ENCODE peak calls at places on chromosomes 2 and 18, in six cellular contexts. A, Z, J, R, U and N are unnamed samples. For H3K4me1, the result is how much of the 10 kb centered on the place peaks cover.

GRCh38 chr2:106094101-106094860 is 99.8 kb downstream of the UXS1 start:
- DNase-seq in A (no peak), Z (no peak), J (no peak), R (peak), U (no peak), N (no peak)

GRCh38 chr18:78160961-78161656 is 818.5 kb upstream of the SALL3 start:
- DNase-seq in A (no peak), Z (no peak), J (no peak), R (no peak), U (no peak), N (no peak)

GRCh38 chr2:210667726-210668125 is 111.3 kb downstream of the CPS1 start:
- DNase-seq in A (no peak), Z (no peak), J (no peak), R (no peak), U (no peak), N (no peak)

GRCh38 chr18:58362829-58363231 is 266.1 kb downstream of the ALPK2 start:
- DNase-seq in A (no peak), Z (no peak), J (no peak), R (no peak), U (no peak), N (no peak)

GRCh38 chr2:97011977-97012569 is 25.7 kb upstream of the FAM178B start:
- DNase-seq in A (peak), Z (peak), J (no peak), R (no peak), U (peak), N (no peak)

GRCh38 chr2:237171396-237171795 is 85.7 kb downstream of the COPS8 start:
- DNase-seq in A (no peak), Z (no peak), J (no peak), R (no peak), U (peak), N (no peak)

GRCh38 chr2:157845081-157845480 is 31.0 kb downstream of the ACVR1 start:
- DNase-seq in A (no peak), Z (no peak), J (no peak), R (no peak), U (no peak), N (no peak)

GRCh38 chr18:57107141-57107832 is 39.6 kb upstream of the BOD1L2 start:
- DNase-seq in A (peak), Z (peak), J (no peak), R (no peak), U (peak), N (no peak)

GRCh38 chr2:226399006-226399405 is 400.6 kb downstream of the IRS1 start:
- DNase-seq in A (no peak), Z (no peak), J (no peak), R (no peak), U (no peak), N (no peak)

GRCh38 chr2:102485151-102485769 is 12.2 kb downstream of the SLC9A4 start:
- DNase-seq in A (no peak), Z (no peak), J (no peak), R (no peak), U (peak), N (no peak)

GRCh38 chr18:1585881-1586488 is 681.3 kb downstream of the ADCYAP1 start:
- DNase-seq in A (peak), Z (peak), J (no peak), R (no peak), U (peak), N (no peak)

GRCh38 chr2:192060161-192060560 is 134.6 kb downstream of the TMEFF2 start:
- DNase-seq in A (no peak), Z (no peak), J (no peak), R (no peak), U (no peak), N (no peak)

GRCh38 chr2:240503375-240503774 is 54.4 kb downstream of the ANKMY1 start:
- DNase-seq in A (no peak), Z (no peak), J (no peak), R (no peak), U (no peak), N (no peak)

GRCh38 chr2:226168496-226169160 is 631.0 kb downstream of the IRS1 start:
- DNase-seq in A (no peak), Z (no peak), J (no peak), R (no peak), U (no peak), N (no peak)

GRCh38 chr2:148969585-148970180 is 68.8 kb upstream of the LYPD6B start:
- DNase-seq in A (peak), Z (no peak), J (no peak), R (no peak), U (no peak), N (no peak)

GRCh38 chr18:3794537-3795348 is 344.8 kb downstream of the TGIF1 start:
- DNase-seq in A (no peak), Z (no peak), J (no peak), R (no peak), U (peak), N (no peak)

GRCh38 chr2:41496908-41497307 is 550.9 kb upstream of the PKDCC start:
- DNase-seq in A (no peak), Z (no peak), J (no peak), R (no peak), U (no peak), N (no peak)

GRCh38 chr2:10406016-10406415 is 42.1 kb downstream of the ODC1 start:
- DNase-seq in A (no peak), Z (no peak), J (no peak), R (no peak), U (peak), N (peak)

GRCh38 chr2:132252894-132253264 is 91.1 kb upstream of the ANKRD30BL start:
- DNase-seq in A (no peak), Z (no peak), J (no peak), R (no peak), U (no peak), N (no peak)

GRCh38 chr2:41521191-41521590 is 526.6 kb upstream of the PKDCC start:
- DNase-seq in A (no peak), Z (no peak), J (no peak), R (no peak), U (no peak), N (no peak)

GRCh38 chr18:79588131-79588635 is 91.4 kb upstream of the CTDP1 start:
- DNase-seq in A (no peak), Z (no peak), J (peak), R (no peak), U (no peak), N (no peak)

GRCh38 chr2:11396690-11396985 is 52.2 kb upstream of the ROCK2 start:
- DNase-seq in A (no peak), Z (no peak), J (no peak), R (no peak), U (no peak), N (no peak)

GRCh38 chr2:120793682-120794403 is 58.2 kb downstream of the GLI2 start:
- DNase-seq in A (no peak), Z (no peak), J (no peak), R (no peak), U (peak), N (no peak)

GRCh38 chr18:30280861-30281470 is 761.6 kb downstream of the DSC3 start:
- DNase-seq in A (peak), Z (peak), J (no peak), R (no peak), U (peak), N (no peak)

GRCh38 chr2:46917628-46918027 is 2.0 kb upstream of the MCFD2 start:
- DNase-seq in A (no peak), Z (no peak), J (no peak), R (no peak), U (no peak), N (no peak)

GRCh38 chr2:25331686-25332365 is 9.9 kb downstream of the DNMT3A start:
- DNase-seq in A (no peak), Z (no peak), J (no peak), R (no peak), U (no peak), N (no peak)

GRCh38 chr2:157922341-157922740 is 46.2 kb upstream of the ACVR1 start:
- DNase-seq in A (no peak), Z (no peak), J (no peak), R (no peak), U (no peak), N (no peak)

GRCh38 chr2:70086278-70086837 is 919 bp upstream of the PCBP1 start:
- DNase-seq in A (peak), Z (peak), J (peak), R (peak), U (peak), N (peak)

GRCh38 chr18:21701621-21702020 is 3.0 kb downstream of the ABHD3 start:
- DNase-seq in A (no peak), Z (no peak), J (no peak), R (no peak), U (no peak), N (no peak)

GRCh38 chr18:77000527-77000926 is 132.1 kb downstream of the MBP start:
- DNase-seq in A (peak), Z (peak), J (peak), R (peak), U (peak), N (peak)

GRCh38 chr2:138829326-138829725 is 49.1 kb upstream of the NXPH2 start:
- DNase-seq in A (peak), Z (peak), J (no peak), R (no peak), U (no peak), N (no peak)

GRCh38 chr2:68736086-68736485 is 1.5 kb downstream of the ARHGAP25 start:
- DNase-seq in A (no peak), Z (no peak), J (no peak), R (no peak), U (no peak), N (no peak)

GRCh38 chr2:68732533-68732932 is 2.1 kb upstream of the ARHGAP25 start:
- DNase-seq in A (no peak), Z (no peak), J (no peak), R (no peak), U (no peak), N (no peak)

GRCh38 chr2:68734176-68734575 is 435 bp upstream of the ARHGAP25 start:
- DNase-seq in A (no peak), Z (no peak), J (no peak), R (no peak), U (no peak), N (no peak)

GRCh38 chr2:68733365-68733764 is 1.2 kb upstream of the ARHGAP25 start:
- DNase-seq in A (no peak), Z (no peak), J (no peak), R (no peak), U (no peak), N (no peak)

GRCh38 chr2:68734688-68735525 is at the start of gene ARHGAP25:
- DNase-seq in A (no peak), Z (no peak), J (peak), R (no peak), U (no peak), N (no peak)
- H3K4me3 ChIP-seq in A (no peak), Z (no peak), J (peak), R (peak), U (no peak), N (peak)

GRCh38 chr2:55014962-55015939 is 35.0 kb downstream of the RTN4 start:
- DNase-seq in A (peak), Z (no peak), J (peak), R (no peak), U (peak), N (no peak)

GRCh38 chr2:55018619-55019018 is 31.6 kb downstream of the RTN4 start:
- DNase-seq in A (no peak), Z (no peak), J (no peak), R (no peak), U (no peak), N (no peak)

GRCh38 chr2:55019547-55020258 is 30.5 kb downstream of the RTN4 start:
- DNase-seq in A (no peak), Z (no peak), J (no peak), R (no peak), U (no peak), N (no peak)

GRCh38 chr2:55017880-55018279 is 32.4 kb downstream of the RTN4 start:
- DNase-seq in A (no peak), Z (no peak), J (no peak), R (no peak), U (no peak), N (no peak)

DNA sequence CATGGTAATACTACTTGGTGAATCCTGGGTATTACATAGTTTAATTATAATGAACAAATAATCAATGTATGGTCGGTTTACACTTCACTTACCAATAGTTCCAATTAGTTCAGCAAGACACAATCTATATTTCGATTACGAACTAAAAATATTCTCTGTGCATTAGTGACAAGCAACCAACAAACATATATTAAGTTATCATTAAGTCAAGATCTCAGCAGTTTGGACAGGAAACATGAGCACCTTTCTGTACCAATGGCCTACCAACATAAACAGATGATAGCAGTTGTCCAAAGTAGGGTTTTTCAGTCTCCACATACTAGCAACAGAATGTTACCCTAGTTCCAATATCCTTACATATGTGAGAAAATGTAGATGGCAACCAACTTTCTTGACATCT is 32.8 kb downstream of the RTN4 start:
- DNase-seq in A (no peak), Z (no peak), J (no peak), R (no peak), U (no peak), N (no peak)
- H3K4me1 ChIP-seq in A (under half), Z (under half), J (under half), R (under half), U (under half), N (under half)

GRCh38 chr18:11591957-11592356 is 17.4 kb upstream of the SLC35G4 start:
- DNase-seq in A (no peak), Z (no peak), J (no peak), R (no peak), U (no peak), N (no peak)
- H3K4me3 ChIP-seq in A (no peak), Z (peak), J (no peak), R (no peak), U (no peak), N (no peak)

GRCh38 chr2:174607989-174608865 is 10.6 kb upstream of the WIPF1 start:
- DNase-seq in A (no peak), Z (no peak), J (no peak), R (peak), U (no peak), N (no peak)

GRCh38 chr2:174610243-174610995 is 12.8 kb upstream of the WIPF1 start:
- DNase-seq in A (no peak), Z (no peak), J (no peak), R (no peak), U (peak), N (no peak)

GRCh38 chr2:174607584-174607983 is 10.0 kb upstream of the WIPF1 start:
- DNase-seq in A (no peak), Z (no peak), J (no peak), R (no peak), U (no peak), N (no peak)

GRCh38 chr2:174608866-174609214 is 11.2 kb upstream of the WIPF1 start:
- DNase-seq in A (no peak), Z (no peak), J (no peak), R (no peak), U (no peak), N (no peak)

DNA sequence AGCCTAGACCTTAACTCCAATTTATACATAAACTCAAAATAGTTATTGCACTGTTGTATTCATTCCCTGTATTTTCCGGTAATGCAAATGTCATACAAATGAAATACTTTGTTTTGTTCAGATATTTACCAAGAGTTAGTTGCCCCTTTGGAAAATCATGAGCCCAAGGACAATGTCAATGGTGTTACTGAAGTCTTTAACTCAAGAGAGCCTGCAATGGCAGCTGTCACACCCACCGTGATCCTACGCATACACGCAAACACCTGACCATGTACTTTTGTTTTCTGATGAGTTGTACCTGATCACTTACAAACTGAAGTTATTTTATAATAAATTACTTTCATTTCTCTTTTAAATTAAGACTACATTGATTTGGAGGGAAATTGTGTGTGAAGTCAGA is 11.7 kb upstream of the WIPF1 start:
- DNase-seq in A (no peak), Z (no peak), J (no peak), R (no peak), U (no peak), N (no peak)
- H3K4me1 ChIP-seq in A (under half), Z (under half), J (under half), R (under half), U (under half), N (under half)

GRCh38 chr2:197813093-197813787 is 8.8 kb downstream of the PLCL1 start:
- DNase-seq in A (peak), Z (no peak), J (no peak), R (no peak), U (peak), N (no peak)

GRCh38 chr2:197809064-197809463 is 4.7 kb downstream of the PLCL1 start:
- DNase-seq in A (peak), Z (no peak), J (no peak), R (no peak), U (no peak), N (no peak)

GRCh38 chr2:197806317-197806633 is 1.9 kb downstream of the PLCL1 start:
- DNase-seq in A (no peak), Z (no peak), J (no peak), R (no peak), U (no peak), N (no peak)

GRCh38 chr2:197810023-197810422 is 5.6 kb downstream of the PLCL1 start:
- DNase-seq in A (no peak), Z (no peak), J (no peak), R (no peak), U (no peak), N (no peak)

GRCh38 chr2:197810490-197810889 is 6.1 kb downstream of the PLCL1 start:
- DNase-seq in A (no peak), Z (no peak), J (no peak), R (no peak), U (no peak), N (no peak)
- H3K4me3 ChIP-seq in A (no peak), Z (no peak), J (no peak), R (no peak), U (no peak), N (no peak)

DNA sequence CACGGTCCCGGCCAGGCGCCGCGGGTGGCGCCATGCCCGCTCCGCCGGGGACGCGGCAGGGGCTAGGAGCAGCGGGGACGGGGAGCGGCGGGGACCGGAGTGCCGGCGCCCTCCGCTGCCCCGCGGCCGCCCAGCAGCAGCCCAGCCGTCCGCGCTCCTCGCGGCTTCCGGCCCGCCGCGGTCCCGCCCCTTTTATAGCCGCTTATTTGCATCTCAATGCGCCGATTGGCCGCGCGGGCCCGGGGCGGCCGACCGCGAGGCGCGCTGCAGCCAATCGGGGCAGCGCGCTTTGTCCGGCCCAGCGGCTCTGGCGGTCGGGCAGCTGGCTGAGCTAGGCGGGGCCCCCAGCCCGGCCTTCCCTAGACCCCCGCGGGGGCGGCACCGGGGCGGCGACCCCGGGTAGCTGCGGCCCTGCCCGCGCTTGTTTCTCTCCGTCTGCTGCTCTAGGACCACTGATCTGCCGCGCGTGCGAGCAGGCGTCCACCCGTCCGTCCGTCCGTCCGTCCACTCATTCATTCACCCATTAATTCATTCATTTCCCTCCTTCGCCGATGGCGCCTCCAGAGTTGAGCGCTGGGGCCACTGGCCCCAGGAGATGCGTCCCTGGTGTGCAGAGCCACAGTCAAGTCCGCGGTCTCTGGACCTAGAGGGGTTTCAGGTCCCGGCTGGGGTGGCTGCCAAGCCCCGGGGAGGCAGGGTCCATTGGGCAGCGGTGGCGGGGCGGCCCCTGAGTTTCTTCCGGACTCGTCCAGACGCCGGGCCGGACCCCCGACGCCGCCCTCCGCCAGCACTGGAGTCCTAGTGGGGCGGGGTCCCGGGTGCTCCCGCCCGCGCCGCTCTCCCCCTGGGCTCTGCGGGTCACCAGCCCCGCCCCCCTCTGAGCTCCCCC is at the start of gene HES6:
- DNase-seq in A (peak), Z (peak), J (peak), R (peak), U (peak), N (peak)
- H3K4me1 ChIP-seq in A (under half), Z (under half), J (under half), R (under half), U (under half), N (under half)

GRCh38 chr2:104866883-104867350 is 13.0 kb downstream of the POU3F3 start:
- DNase-seq in A (no peak), Z (peak), J (no peak), R (no peak), U (no peak), N (no peak)

GRCh38 chr2:104866122-104866864 is 12.4 kb downstream of the POU3F3 start:
- DNase-seq in A (no peak), Z (no peak), J (no peak), R (no peak), U (no peak), N (no peak)

GRCh38 chr2:104868081-104868806 is 14.3 kb downstream of the POU3F3 start:
- DNase-seq in A (no peak), Z (no peak), J (no peak), R (no peak), U (no peak), N (no peak)

GRCh38 chr2:104864751-104865470 is 11.0 kb downstream of the POU3F3 start:
- DNase-seq in A (no peak), Z (no peak), J (no peak), R (no peak), U (no peak), N (no peak)

GRCh38 chr2:104867351-104868080 is 13.6 kb downstream of the POU3F3 start:
- DNase-seq in A (no peak), Z (peak), J (no peak), R (no peak), U (peak), N (no peak)
- H3K4me3 ChIP-seq in A (no peak), Z (peak), J (no peak), R (no peak), U (no peak), N (no peak)

GRCh38 chr2:145415151-145415550 is 895.2 kb upstream of the ZEB2 start:
- DNase-seq in A (no peak), Z (no peak), J (no peak), R (no peak), U (no peak), N (no peak)
- H3K4me1 ChIP-seq in A (under half), Z (under half), J (under half), R (under half), U (under half), N (under half)